ENCODE peak calls at places on chromosome 13, in four cellular contexts. I, U, Z and N are unnamed samples.

GRCh38 chr13:83881917-83882625 is at the start of gene SLITRK1:
- DNase-seq in U (peak), Z (peak), I (peak), N (peak)

GRCh38 chr13:65744761-65745160 is 1485.4 kb downstream of the PCDH9 start:
- DNase-seq in Z (peak), I (peak), U (no peak), N (no peak)

GRCh38 chr13:30816733-30817132 is 81.4 kb downstream of the ALOX5AP start:
- DNase-seq in Z (no peak), U (no peak), I (no peak), N (no peak)

GRCh38 chr13:32940601-32941000 is 75.6 kb upstream of the KL start:
- DNase-seq in I (peak), U (no peak), Z (no peak), N (no peak)

GRCh38 chr13:31008400-31009115 is 76.1 kb downstream of the TEX26 start:
- DNase-seq in Z (no peak), I (peak), U (no peak), N (no peak)

GRCh38 chr13:113904411-113904810 is 40.5 kb upstream of the GAS6 start:
- DNase-seq in Z (no peak), U (no peak), I (peak), N (peak)

GRCh38 chr13:113765241-113765910 is 6.3 kb downstream of the TMEM255B start:
- DNase-seq in I (no peak), Z (peak), U (no peak), N (no peak)

GRCh38 chr13:94427313-94427712 is 52.2 kb downstream of the DCT start:
- DNase-seq in U (no peak), Z (no peak), I (no peak), N (no peak)

GRCh38 chr13:24323739-24324075 is 14.3 kb downstream of the C1QTNF9 start:
- DNase-seq in U (no peak), I (no peak), Z (no peak), N (no peak)

GRCh38 chr13:27619711-27620376 is 485 bp downstream of the LNX2 start:
- DNase-seq in U (peak), Z (no peak), I (peak), N (no peak)

GRCh38 chr13:38844581-38844980 is 146.1 kb downstream of the STOML3 start:
- DNase-seq in U (no peak), Z (no peak), I (no peak), N (no peak)

GRCh38 chr13:33075996-33076395 is 59.8 kb downstream of the KL start:
- DNase-seq in U (no peak), I (no peak), Z (no peak), N (no peak)